ENCODE peak calls at places on chromosomes 11 and 22, in five cellular contexts. One of them, this sample, is unnamed.
A peak's percentile ranks its signal among the peaks of the same experiment; 100 is the strongest.

GRCh38 chr22:37486224-37486845 is at the start of gene MFNG:
- DNase-seq in NT2/D1: peak; percentile 27
- DNase-seq in HepG2: peak; percentile 64
- DNase-seq in H1: peak; percentile 83
- DNase-seq in GM12878: peak; percentile 26
- DNase-seq in this sample: peak; percentile 76

GRCh38 chr11:44627911-44628729 is 62.7 kb downstream of the CD82 start:
- DNase-seq in HepG2: no peak
- DNase-seq in GM12878: no peak
- DNase-seq in NT2/D1: no peak
- DNase-seq in H1: no peak
- DNase-seq in this sample: no peak

GRCh38 chr11:60633645-60634044 is 65.8 kb upstream of the MS4A8 start:
- DNase-seq in H1: no peak
- DNase-seq in NT2/D1: no peak
- DNase-seq in GM12878: peak; percentile 63
- DNase-seq in HepG2: no peak
- DNase-seq in this sample: no peak

GRCh38 chr22:37305873-37306272 is 23.6 kb downstream of the CYTH4 start:
- DNase-seq in NT2/D1: no peak
- DNase-seq in H1: no peak
- DNase-seq in GM12878: no peak
- DNase-seq in HepG2: no peak
- DNase-seq in this sample: no peak

GRCh38 chr22:40001800-40002577 is 7.2 kb downstream of the FAM83F start:
- DNase-seq in GM12878: no peak
- DNase-seq in NT2/D1: peak; percentile 43
- DNase-seq in H1: no peak
- DNase-seq in HepG2: no peak
- DNase-seq in this sample: no peak

GRCh38 chr22:35552186-35552842 is 11.7 kb downstream of the RASD2 start:
- DNase-seq in NT2/D1: peak; percentile 57
- DNase-seq in HepG2: peak; percentile 23
- DNase-seq in H1: peak; percentile 94
- DNase-seq in GM12878: no peak
- DNase-seq in this sample: peak; percentile 99

GRCh38 chr11:85902353-85902752 is 47.2 kb downstream of the CCDC83 start:
- DNase-seq in HepG2: no peak
- DNase-seq in GM12878: no peak
- DNase-seq in NT2/D1: no peak
- DNase-seq in H1: no peak
- DNase-seq in this sample: no peak

GRCh38 chr11:111715142-111715816 is 50.9 kb downstream of the PPP2R1B start:
- DNase-seq in HepG2: no peak
- DNase-seq in NT2/D1: no peak
- DNase-seq in GM12878: no peak
- DNase-seq in H1: no peak
- DNase-seq in this sample: no peak

GRCh38 chr11:32131321-32131720 is 40.4 kb downstream of the RCN1 start:
- DNase-seq in GM12878: no peak
- DNase-seq in HepG2: no peak
- DNase-seq in NT2/D1: no peak
- DNase-seq in H1: no peak
- DNase-seq in this sample: no peak

GRCh38 chr22:44197271-44197670 is 16.5 kb downstream of the PARVG start:
- DNase-seq in GM12878: no peak
- DNase-seq in H1: no peak
- DNase-seq in NT2/D1: no peak
- DNase-seq in HepG2: no peak
- DNase-seq in this sample: no peak

GRCh38 chr11:122159173-122159701 is 43.2 kb upstream of the BLID start:
- DNase-seq in H1: no peak
- DNase-seq in HepG2: no peak
- DNase-seq in NT2/D1: no peak
- DNase-seq in GM12878: no peak
- DNase-seq in this sample: no peak

GRCh38 chr11:123473941-123474668 is 44.0 kb downstream of the GRAMD1B start:
- DNase-seq in HepG2: no peak
- DNase-seq in GM12878: no peak
- DNase-seq in H1: no peak
- DNase-seq in NT2/D1: no peak
- DNase-seq in this sample: no peak

GRCh38 chr22:27108425-27109114 is 451.2 kb downstream of the MIAT start:
- DNase-seq in GM12878: no peak
- DNase-seq in H1: no peak
- DNase-seq in HepG2: no peak
- DNase-seq in NT2/D1: no peak
- DNase-seq in this sample: no peak

GRCh38 chr11:1163911-1164735 is 6.4 kb downstream of the MUC5AC start:
- DNase-seq in H1: no peak
- DNase-seq in GM12878: no peak
- DNase-seq in NT2/D1: no peak
- DNase-seq in HepG2: no peak
- DNase-seq in this sample: no peak

GRCh38 chr22:41181349-41182241 is 23.5 kb upstream of the L3MBTL2 start:
- DNase-seq in NT2/D1: no peak
- DNase-seq in HepG2: no peak
- DNase-seq in GM12878: no peak
- DNase-seq in H1: no peak
- DNase-seq in this sample: no peak

GRCh38 chr11:35662061-35662648 is 420 bp upstream of the TRIM44 start:
- DNase-seq in H1: no peak
- DNase-seq in GM12878: peak; percentile 27
- DNase-seq in NT2/D1: no peak
- DNase-seq in HepG2: peak; percentile 92
- DNase-seq in this sample: no peak

GRCh38 chr11:114260077-114260476 is 36.1 kb upstream of the NNMT start:
- DNase-seq in GM12878: no peak
- DNase-seq in H1: no peak
- DNase-seq in NT2/D1: no peak
- DNase-seq in HepG2: no peak
- DNase-seq in this sample: no peak

GRCh38 chr11:34358258-34358665 is 452 bp upstream of the ABTB2 start:
- DNase-seq in GM12878: no peak
- DNase-seq in HepG2: peak; percentile 75
- DNase-seq in H1: no peak
- DNase-seq in NT2/D1: no peak
- DNase-seq in this sample: peak; percentile 67

GRCh38 chr11:133011604-133012003 is 520.7 kb downstream of the OPCML start:
- DNase-seq in NT2/D1: no peak
- DNase-seq in HepG2: no peak
- DNase-seq in GM12878: no peak
- DNase-seq in H1: no peak
- DNase-seq in this sample: no peak

GRCh38 chr11:110141812-110142211 is 48.6 kb downstream of the ZC3H12C start:
- DNase-seq in HepG2: no peak
- DNase-seq in NT2/D1: no peak
- DNase-seq in GM12878: no peak
- DNase-seq in H1: no peak
- DNase-seq in this sample: no peak

GRCh38 chr11:37812281-37812880 is 1214.3 kb upstream of the RAG2 start:
- DNase-seq in HepG2: no peak
- DNase-seq in GM12878: no peak
- DNase-seq in H1: no peak
- DNase-seq in NT2/D1: no peak
- DNase-seq in this sample: no peak

GRCh38 chr22:44158766-44159165 is 22.0 kb upstream of the PARVG start:
- DNase-seq in NT2/D1: no peak
- DNase-seq in H1: no peak
- DNase-seq in HepG2: no peak
- DNase-seq in GM12878: no peak
- DNase-seq in this sample: no peak

GRCh38 chr11:115676768-115677167 is 172.6 kb upstream of the CADM1 start:
- DNase-seq in NT2/D1: no peak
- DNase-seq in H1: no peak
- DNase-seq in HepG2: no peak
- DNase-seq in GM12878: no peak
- DNase-seq in this sample: no peak

GRCh38 chr11:58577441-58578135 is 1.3 kb upstream of the ZFP91 start:
- DNase-seq in NT2/D1: no peak
- DNase-seq in GM12878: peak; percentile 66
- DNase-seq in H1: peak; percentile 74
- DNase-seq in HepG2: peak; percentile 33
- DNase-seq in this sample: peak; percentile 7

GRCh38 chr11:113507341-113507740 is 32.1 kb upstream of the DRD2 start:
- DNase-seq in HepG2: no peak
- DNase-seq in H1: no peak
- DNase-seq in NT2/D1: no peak
- DNase-seq in GM12878: no peak
- DNase-seq in this sample: no peak

GRCh38 chr11:73716153-73717056 is 44.5 kb downstream of the RAB6A start:
- DNase-seq in GM12878: no peak
- DNase-seq in HepG2: peak; percentile 4
- DNase-seq in H1: no peak
- DNase-seq in NT2/D1: no peak
- DNase-seq in this sample: no peak

GRCh38 chr11:79081441-79082124 is 359.2 kb downstream of the TENM4 start:
- DNase-seq in HepG2: no peak
- DNase-seq in H1: no peak
- DNase-seq in NT2/D1: no peak
- DNase-seq in GM12878: no peak
- DNase-seq in this sample: no peak

GRCh38 chr11:17391493-17392355 is 3.3 kb upstream of the KCNJ11 start:
- DNase-seq in NT2/D1: no peak
- DNase-seq in HepG2: no peak
- DNase-seq in H1: no peak
- DNase-seq in GM12878: no peak
- DNase-seq in this sample: no peak

GRCh38 chr22:43953988-43954771 is 1.1 kb upstream of the SAMM50 start:
- DNase-seq in NT2/D1: no peak
- DNase-seq in H1: no peak
- DNase-seq in GM12878: no peak
- DNase-seq in HepG2: no peak
- DNase-seq in this sample: no peak

GRCh38 chr22:48278620-48279464 is 1516.4 kb downstream of the TBC1D22A start:
- DNase-seq in GM12878: no peak
- DNase-seq in NT2/D1: no peak
- DNase-seq in HepG2: no peak
- DNase-seq in H1: no peak
- DNase-seq in this sample: no peak

GRCh38 chr11:71436861-71437260 is 11.3 kb downstream of the DHCR7 start:
- DNase-seq in NT2/D1: no peak
- DNase-seq in HepG2: no peak
- DNase-seq in GM12878: no peak
- DNase-seq in H1: no peak
- DNase-seq in this sample: no peak

GRCh38 chr11:117481885-117482284 is 154.2 kb downstream of the CEP164 start:
- DNase-seq in HepG2: no peak
- DNase-seq in H1: no peak
- DNase-seq in NT2/D1: no peak
- DNase-seq in GM12878: no peak
- DNase-seq in this sample: no peak

GRCh38 chr11:117482881-117483280 is 155.2 kb downstream of the CEP164 start:
- DNase-seq in NT2/D1: no peak
- DNase-seq in H1: no peak
- DNase-seq in GM12878: no peak
- DNase-seq in HepG2: no peak
- DNase-seq in this sample: no peak

GRCh38 chr11:117486059-117486458 is 158.4 kb downstream of the CEP164 start:
- DNase-seq in NT2/D1: no peak
- DNase-seq in H1: no peak
- DNase-seq in GM12878: no peak
- DNase-seq in HepG2: no peak
- DNase-seq in this sample: no peak

GRCh38 chr11:117483372-117483771 is 155.7 kb downstream of the CEP164 start:
- DNase-seq in H1: no peak
- DNase-seq in GM12878: no peak
- DNase-seq in NT2/D1: no peak
- DNase-seq in HepG2: no peak
- DNase-seq in this sample: no peak

GRCh38 chr11:117484159-117484558 is 156.5 kb downstream of the CEP164 start:
- DNase-seq in HepG2: no peak
- DNase-seq in NT2/D1: no peak
- DNase-seq in GM12878: no peak
- DNase-seq in H1: no peak
- DNase-seq in this sample: no peak
- TF ChIP-seq SUZ12 in HepG2: no peak
- TF ChIP-seq SUZ12 in NT2/D1: no peak
- TF ChIP-seq SUZ12 in GM12878: no peak
- TF ChIP-seq SUZ12 in H1: no peak
- TF ChIP-seq SUZ12 in this sample: no peak

DNA sequence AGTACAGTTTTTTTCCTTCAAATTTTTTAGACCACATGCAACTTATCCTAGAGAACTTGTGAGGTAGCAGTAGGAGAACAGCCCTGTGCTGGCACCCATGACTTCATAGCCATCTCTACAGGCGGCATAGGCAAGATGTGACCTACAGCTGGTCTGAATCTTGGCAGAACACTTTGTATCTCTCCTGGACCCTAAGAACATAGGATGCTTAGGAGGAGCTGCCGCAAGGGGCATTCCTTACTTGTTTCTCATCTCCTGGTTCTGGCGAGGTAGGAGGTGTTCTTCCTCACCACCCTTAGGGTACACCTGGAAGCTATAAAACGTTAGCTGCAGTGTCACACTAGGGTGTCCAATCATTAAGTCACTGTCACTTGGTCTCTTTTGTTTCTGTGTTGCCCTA is 16.4 kb downstream of the CWC15 start:
- DNase-seq in HepG2: no peak
- DNase-seq in NT2/D1: no peak
- DNase-seq in H1: no peak
- DNase-seq in GM12878: no peak
- DNase-seq in this sample: no peak
- TF ChIP-seq SUZ12 in HepG2: no peak
- TF ChIP-seq SUZ12 in NT2/D1: no peak
- TF ChIP-seq SUZ12 in H1: no peak
- TF ChIP-seq SUZ12 in GM12878: no peak
- TF ChIP-seq SUZ12 in this sample: no peak

DNA sequence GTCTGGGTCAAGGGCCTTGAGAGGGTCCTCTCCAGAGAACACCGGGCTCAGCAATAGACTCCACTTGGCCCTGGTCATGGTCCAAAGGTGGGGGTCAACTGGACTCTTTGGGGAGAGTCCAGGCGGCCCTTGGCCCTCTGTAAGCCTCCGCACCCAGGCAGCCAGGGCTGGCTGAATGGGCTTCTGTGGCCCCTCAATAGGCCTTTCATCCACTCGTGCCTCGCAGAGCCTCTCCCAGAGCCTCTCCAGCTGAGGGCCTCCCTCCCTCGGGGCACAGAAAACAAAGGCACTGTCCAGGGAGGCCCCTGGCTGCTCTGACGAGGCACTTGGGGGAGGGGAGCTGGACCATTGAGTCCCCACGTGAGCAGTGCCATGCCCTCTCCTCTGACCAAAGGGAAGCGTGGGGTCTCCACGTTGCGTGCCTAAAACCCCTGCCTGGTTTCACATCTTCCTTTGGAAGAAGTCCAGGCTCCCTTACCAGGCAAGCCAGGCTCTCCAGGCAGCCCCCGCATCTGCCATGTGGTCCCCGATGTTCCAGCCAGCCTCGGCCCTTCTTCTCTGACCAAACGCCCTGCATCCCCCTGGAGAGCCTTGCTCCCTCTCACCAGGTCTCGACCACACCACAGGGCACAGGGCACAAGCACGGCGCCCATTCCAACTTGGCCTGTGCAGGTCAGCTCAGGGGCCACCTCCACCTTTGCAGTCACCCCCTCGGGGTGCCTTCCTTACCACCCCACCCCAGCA is 15.5 kb downstream of the KIAA0930 start:
- DNase-seq in NT2/D1: no peak
- DNase-seq in H1: no peak
- DNase-seq in GM12878: no peak
- DNase-seq in HepG2: no peak
- DNase-seq in this sample: no peak
- TF ChIP-seq SUZ12 in NT2/D1: no peak
- TF ChIP-seq SUZ12 in H1: no peak
- TF ChIP-seq SUZ12 in GM12878: no peak
- TF ChIP-seq SUZ12 in HepG2: no peak
- TF ChIP-seq SUZ12 in this sample: no peak

GRCh38 chr11:125494987-125495725 is 909 bp downstream of the FEZ1 start:
- DNase-seq in NT2/D1: no peak
- DNase-seq in HepG2: no peak
- DNase-seq in H1: peak; percentile 81
- DNase-seq in GM12878: no peak
- DNase-seq in this sample: peak; percentile 45
- TF ChIP-seq SUZ12 in NT2/D1: no peak
- TF ChIP-seq SUZ12 in HepG2: no peak
- TF ChIP-seq SUZ12 in H1: no peak
- TF ChIP-seq SUZ12 in GM12878: peak; percentile 48
- TF ChIP-seq SUZ12 in this sample: no peak